ENCODE peak calls at places on chromosomes 3 and 15, in nine cellular contexts. J is CD8-positive, alpha-beta T cell; C is body of pancreas; O is prostate gland; Z is SK-N-SH; G is pancreas; Q is transverse colon; E is K562; T is thoracic aorta. B is an unnamed sample.

GRCh38 chr3:183259621-183260020 is 6.6 kb downstream of the B3GNT5 start:
- DNase-seq in J (no peak), Q (no peak), Z (no peak), E (no peak), O (no peak), C (no peak), T (no peak), G (no peak), B (no peak)

GRCh38 chr3:50100956-50101845 is 12.5 kb downstream of the RBM5 start:
- DNase-seq in T (no peak), G (no peak), O (no peak), Q (no peak), J (no peak), Z (no peak), C (no peak), E (no peak), B (no peak)

GRCh38 chr3:140128217-140129137 is 193.5 kb downstream of the CLSTN2 start:
- DNase-seq in E (peak; percentile 36), O (no peak), Z (peak; percentile 35), T (no peak), J (no peak), G (peak; percentile 52), C (peak; percentile 70), Q (peak; percentile 9), B (no peak)

GRCh38 chr15:80591938-80592825 is 102.9 kb upstream of the ABHD17C start:
- DNase-seq in E (no peak), C (no peak), G (no peak), O (no peak), Z (no peak), J (no peak), T (no peak), Q (no peak), B (peak; percentile 50)

GRCh38 chr3:189148090-189148507 is 23.7 kb upstream of the TPRG1 start:
- DNase-seq in J (peak; percentile 53), E (peak; percentile 56), O (peak; percentile 49), Q (peak; percentile 67), G (peak; percentile 48), C (peak; percentile 70), T (peak; percentile 8), Z (peak; percentile 52), B (peak; percentile 76)

GRCh38 chr3:4550957-4551754 is 58.0 kb downstream of the ITPR1 start:
- DNase-seq in G (no peak), C (no peak), T (no peak), Z (peak; percentile 33), J (no peak), E (no peak), Q (no peak), O (no peak), B (no peak)

GRCh38 chr3:47424434-47425382 is 43.9 kb downstream of the PTPN23 start:
- DNase-seq in C (no peak), E (no peak), O (no peak), T (no peak), Q (no peak), G (no peak), Z (no peak), J (no peak), B (no peak)

GRCh38 chr15:77506311-77507150 is 85.8 kb downstream of the HMG20A start:
- DNase-seq in J (no peak), O (no peak), C (peak; percentile 58), Z (no peak), E (peak; percentile 31), G (peak; percentile 59), Q (peak; percentile 53), T (no peak), B (no peak)

GRCh38 chr3:107629556-107629955 is 106.8 kb downstream of the BBX start:
- DNase-seq in T (no peak), E (no peak), J (no peak), Q (no peak), C (no peak), O (no peak), Z (no peak), G (no peak), B (no peak)

GRCh38 chr3:71399478-71399877 is 184.1 kb downstream of the FOXP1 start:
- DNase-seq in Z (no peak), C (no peak), O (no peak), G (no peak), Q (no peak), T (no peak), E (no peak), J (no peak), B (no peak)

GRCh38 chr15:62897634-62898033 is 144.9 kb upstream of the TPM1 start:
- DNase-seq in J (no peak), Z (no peak), E (no peak), C (no peak), T (no peak), Q (no peak), G (no peak), O (no peak), B (no peak)

GRCh38 chr15:62895139-62895866 is 147.2 kb upstream of the TPM1 start:
- DNase-seq in Q (no peak), E (no peak), O (no peak), T (no peak), Z (no peak), G (no peak), J (no peak), C (no peak), B (no peak)

GRCh38 chr15:62896380-62896866 is 146.1 kb upstream of the TPM1 start:
- DNase-seq in Q (no peak), Z (no peak), G (no peak), O (no peak), E (no peak), J (no peak), C (no peak), T (no peak), B (no peak)

GRCh38 chr15:62895905-62896316 is 146.6 kb upstream of the TPM1 start:
- DNase-seq in G (no peak), J (no peak), Z (no peak), Q (no peak), O (no peak), T (no peak), C (no peak), E (no peak), B (no peak)

DNA sequence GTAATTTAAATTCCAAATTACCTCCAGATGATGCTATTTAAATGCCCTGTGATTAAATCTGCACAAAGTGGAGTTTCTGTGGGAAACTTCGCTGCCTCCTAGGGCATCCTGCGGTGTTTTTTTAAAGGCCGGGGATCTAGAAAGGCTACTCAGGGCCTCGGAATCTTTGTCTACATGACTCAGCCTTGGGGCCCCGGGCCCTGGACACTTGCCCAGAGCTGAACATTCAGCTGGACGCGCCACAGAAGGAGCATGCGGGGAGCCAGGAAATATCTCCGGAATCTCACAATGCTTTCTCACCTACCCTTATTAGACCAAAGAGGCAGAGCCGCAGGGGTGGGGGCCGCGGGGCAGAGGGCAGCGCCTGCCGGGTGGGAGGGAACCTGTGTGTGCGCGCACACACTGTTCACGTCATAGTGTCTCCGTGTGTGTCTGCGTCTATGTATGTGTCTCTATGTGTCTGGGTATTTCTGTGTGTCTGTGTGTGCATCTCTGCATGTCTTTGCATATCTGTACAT is 145.5 kb upstream of the TPM1 start:
- DNase-seq in Q (peak; percentile 83), O (peak; percentile 82), J (no peak), E (peak; percentile 33), G (peak; percentile 92), T (peak; percentile 81), Z (peak; percentile 78), C (peak; percentile 93), B (peak; percentile 97)
- H3K4me3 ChIP-seq in Q (no peak overlapping the region), O (no peak overlapping the region), J (no peak overlapping the region), E (no peak overlapping the region), G (no peak overlapping the region), T (peak overlapping the region; percentile 14), Z (no peak overlapping the region), C (no peak overlapping the region), B (no peak overlapping the region)

GRCh38 chr3:57597973-57598351 is 818 bp upstream of the ARF4 start:
- DNase-seq in E (no peak), Q (peak; percentile 56), T (no peak), C (peak; percentile 63), G (peak; percentile 36), Z (no peak), J (no peak), O (no peak), B (no peak)

GRCh38 chr3:57600195-57600594 is 3.1 kb upstream of the ARF4 start:
- DNase-seq in T (no peak), J (no peak), G (no peak), E (no peak), C (no peak), Q (no peak), Z (no peak), O (no peak), B (no peak)

GRCh38 chr3:57596495-57597239 is 477 bp downstream of the ARF4 start:
- DNase-seq in G (peak; percentile 81), J (peak; percentile 51), E (peak; percentile 36), C (peak; percentile 86), T (peak; percentile 43), Q (peak; percentile 83), Z (peak; percentile 64), O (peak; percentile 67), B (peak; percentile 93)

GRCh38 chr3:57594576-57594975 is 2.6 kb downstream of the ARF4 start:
- DNase-seq in Z (no peak), C (no peak), E (no peak), T (no peak), J (no peak), G (no peak), Q (no peak), O (no peak), B (no peak)

GRCh38 chr3:57597240-57597972 is at the start of gene ARF4:
- DNase-seq in Z (peak; percentile 97), O (peak; percentile 98), C (peak; percentile 99), T (peak; percentile 96), J (peak; percentile 98), E (peak; percentile 93), Q (peak; percentile 100), G (peak; percentile 99), B (peak; percentile 100)
- TF ChIP-seq CTCF in Z (no peak), O (no peak), C (no peak), T (no peak), J (no peak), E (peak; percentile 50), Q (no peak), G (no peak), B (no peak)

DNA sequence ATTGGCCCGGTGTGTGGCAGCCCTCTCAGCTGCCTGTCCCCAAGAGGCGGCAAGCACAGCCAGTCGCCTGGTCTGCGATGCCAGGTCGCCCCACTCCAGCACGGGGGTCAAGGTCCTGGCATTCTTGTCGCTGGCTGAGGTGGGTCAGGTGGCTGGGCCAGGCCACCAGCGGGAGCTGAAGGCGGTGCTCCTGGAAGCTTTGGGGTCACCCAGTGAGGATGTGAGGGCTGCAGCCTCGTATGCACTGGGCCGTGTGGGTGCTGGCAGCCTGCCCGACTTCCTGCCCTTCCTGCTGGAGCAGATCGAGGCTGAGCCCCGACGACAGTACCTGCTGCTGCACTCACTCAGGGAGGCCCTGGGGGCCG is 20.8 kb downstream of the CAND2 start:
- DNase-seq in Z (peak; percentile 43), E (no peak), T (no peak), J (no peak), Q (no peak), C (peak; percentile 16), O (no peak), G (no peak), B (no peak)
- H3K36me3 ChIP-seq in Z (no peaks in the 10 kb centered on the region), E (peaks cover 63% of the 10 kb centered on the region), T (peaks cover 53% of the 10 kb centered on the region), J (no peaks in the 10 kb centered on the region), Q (no peaks in the 10 kb centered on the region), C (no peaks in the 10 kb centered on the region), O (no peaks in the 10 kb centered on the region), G (no peaks in the 10 kb centered on the region), B (peaks cover 79% of the 10 kb centered on the region)

DNA sequence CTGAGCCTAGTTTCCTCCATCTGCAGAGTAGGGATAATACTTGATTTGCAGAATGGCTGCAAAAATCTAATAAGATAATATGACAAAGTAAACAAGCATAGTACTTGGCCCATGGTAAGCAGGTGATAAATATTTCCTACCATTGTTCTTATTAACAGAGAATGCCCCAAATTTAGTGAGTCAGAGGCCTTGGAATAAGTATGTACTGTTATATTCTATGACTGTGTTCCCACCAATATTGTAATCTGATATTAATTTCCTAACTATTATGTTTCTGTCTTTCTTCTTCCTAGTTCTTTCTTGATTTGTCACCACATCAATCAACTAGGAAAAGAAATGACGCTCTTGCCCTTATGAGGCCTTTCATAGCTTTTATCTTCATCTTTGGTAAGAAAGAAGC is 178.4 kb upstream of the SLC2A2 start:
- DNase-seq in Q (no peak), Z (no peak), J (no peak), E (no peak), O (no peak), T (no peak), G (no peak), C (no peak), B (no peak)
- H3K4me3 ChIP-seq in Q (no peak overlapping the region), Z (no peak overlapping the region), J (no peak overlapping the region), E (no peak overlapping the region), O (no peak overlapping the region), T (no peak overlapping the region), G (no peak overlapping the region), C (no peak overlapping the region), B (no peak overlapping the region)

B was measured in ascending aorta.